ENCODE peak calls at places on chromosome 5, in nine cellular contexts. One of them, this sample, is unnamed. For H3K4me1, the result is how much of the 10 kb centered on the place peaks cover.

GRCh38 chr5:116544542-116545241 is 29.9 kb downstream of the SEMA6A start:
- DNase-seq in body of pancreas: peak
- DNase-seq in GM23248: no peak
- DNase-seq in effector memory CD4-positive, alpha-beta T cell: no peak
- DNase-seq in CD4-positive, CD25-positive, alpha-beta regulatory T cell: no peak
- DNase-seq in HAP-1: no peak
- DNase-seq in ascending aorta: no peak
- DNase-seq in GM23338: no peak
- DNase-seq in astrocyte: no peak
- DNase-seq in this sample: no peak

GRCh38 chr5:141514330-141515111 is 25.6 kb downstream of the PCDHGC5 start:
- DNase-seq in body of pancreas: no peak
- DNase-seq in GM23248: peak
- DNase-seq in effector memory CD4-positive, alpha-beta T cell: no peak
- DNase-seq in CD4-positive, CD25-positive, alpha-beta regulatory T cell: no peak
- DNase-seq in HAP-1: no peak
- DNase-seq in ascending aorta: no peak
- DNase-seq in GM23338: peak
- DNase-seq in astrocyte: peak
- DNase-seq in this sample: no peak

GRCh38 chr5:79845448-79846197 is 145.4 kb downstream of the MTX3 start:
- DNase-seq in body of pancreas: no peak
- DNase-seq in GM23248: peak
- DNase-seq in effector memory CD4-positive, alpha-beta T cell: no peak
- DNase-seq in CD4-positive, CD25-positive, alpha-beta regulatory T cell: no peak
- DNase-seq in HAP-1: no peak
- DNase-seq in ascending aorta: no peak
- DNase-seq in GM23338: no peak
- DNase-seq in astrocyte: peak
- DNase-seq in this sample: no peak

GRCh38 chr5:174523311-174524159 is 200.8 kb upstream of the MSX2 start:
- DNase-seq in body of pancreas: no peak
- DNase-seq in GM23248: no peak
- DNase-seq in effector memory CD4-positive, alpha-beta T cell: no peak
- DNase-seq in CD4-positive, CD25-positive, alpha-beta regulatory T cell: no peak
- DNase-seq in HAP-1: no peak
- DNase-seq in ascending aorta: no peak
- DNase-seq in GM23338: no peak
- DNase-seq in astrocyte: no peak
- DNase-seq in this sample: no peak

GRCh38 chr5:103801681-103802080 is 239.1 kb upstream of the NUDT12 start:
- DNase-seq in body of pancreas: no peak
- DNase-seq in GM23248: no peak
- DNase-seq in effector memory CD4-positive, alpha-beta T cell: no peak
- DNase-seq in CD4-positive, CD25-positive, alpha-beta regulatory T cell: no peak
- DNase-seq in HAP-1: no peak
- DNase-seq in ascending aorta: no peak
- DNase-seq in GM23338: no peak
- DNase-seq in astrocyte: peak
- DNase-seq in this sample: no peak

GRCh38 chr5:146680846-146681585 is 165.0 kb upstream of the GPR151 start:
- DNase-seq in body of pancreas: no peak
- DNase-seq in GM23248: peak
- DNase-seq in effector memory CD4-positive, alpha-beta T cell: no peak
- DNase-seq in CD4-positive, CD25-positive, alpha-beta regulatory T cell: no peak
- DNase-seq in HAP-1: no peak
- DNase-seq in ascending aorta: no peak
- DNase-seq in GM23338: no peak
- DNase-seq in astrocyte: no peak
- DNase-seq in this sample: no peak

GRCh38 chr5:2223303-2223702 is 340.6 kb upstream of the IRX4 start:
- DNase-seq in body of pancreas: no peak
- DNase-seq in GM23248: peak
- DNase-seq in effector memory CD4-positive, alpha-beta T cell: no peak
- DNase-seq in CD4-positive, CD25-positive, alpha-beta regulatory T cell: no peak
- DNase-seq in HAP-1: no peak
- DNase-seq in ascending aorta: no peak
- DNase-seq in GM23338: no peak
- DNase-seq in astrocyte: no peak
- DNase-seq in this sample: no peak

GRCh38 chr5:10527281-10527950 is 36.5 kb upstream of the ANKRD33B start:
- DNase-seq in body of pancreas: no peak
- DNase-seq in GM23248: peak
- DNase-seq in effector memory CD4-positive, alpha-beta T cell: no peak
- DNase-seq in CD4-positive, CD25-positive, alpha-beta regulatory T cell: no peak
- DNase-seq in HAP-1: no peak
- DNase-seq in ascending aorta: no peak
- DNase-seq in GM23338: no peak
- DNase-seq in astrocyte: peak
- DNase-seq in this sample: no peak

DNA sequence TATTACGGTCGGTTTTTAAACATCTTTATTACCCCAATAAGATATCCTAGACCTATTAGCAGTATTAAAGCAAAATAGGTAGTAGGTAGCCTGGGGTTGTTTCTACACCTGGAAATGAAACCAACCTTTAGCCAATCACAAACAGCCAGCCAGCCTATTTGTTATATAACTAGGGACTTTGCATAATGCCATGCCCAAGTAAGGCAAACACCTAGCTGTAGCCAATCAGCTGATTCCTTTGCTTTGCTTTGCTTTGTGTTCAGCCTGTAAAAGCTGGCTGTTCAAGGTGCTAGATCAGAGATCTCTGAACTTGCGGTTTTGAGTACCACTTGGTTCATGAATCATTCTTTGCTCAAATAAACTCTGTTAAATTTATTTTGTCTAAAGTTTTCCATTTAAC is 46.5 kb upstream of the SETD9 start:
- DNase-seq in body of pancreas: no peak
- DNase-seq in GM23248: no peak
- DNase-seq in effector memory CD4-positive, alpha-beta T cell: no peak
- DNase-seq in CD4-positive, CD25-positive, alpha-beta regulatory T cell: no peak
- DNase-seq in HAP-1: no peak
- DNase-seq in ascending aorta: no peak
- DNase-seq in GM23338: no peak
- DNase-seq in astrocyte: no peak
- DNase-seq in this sample: no peak
- H3K4me1 ChIP-seq in body of pancreas: under half
- H3K4me1 ChIP-seq in GM23248: under half
- H3K4me1 ChIP-seq in effector memory CD4-positive, alpha-beta T cell: under half
- H3K4me1 ChIP-seq in CD4-positive, CD25-positive, alpha-beta regulatory T cell: under half
- H3K4me1 ChIP-seq in HAP-1: under half
- H3K4me1 ChIP-seq in ascending aorta: under half
- H3K4me1 ChIP-seq in GM23338: under half
- H3K4me1 ChIP-seq in astrocyte: under half
- H3K4me1 ChIP-seq in this sample: under half

GRCh38 chr5:95861858-95862561 is 39.5 kb upstream of the GLRX start:
- DNase-seq in body of pancreas: no peak
- DNase-seq in GM23248: peak
- DNase-seq in effector memory CD4-positive, alpha-beta T cell: no peak
- DNase-seq in CD4-positive, CD25-positive, alpha-beta regulatory T cell: no peak
- DNase-seq in HAP-1: no peak
- DNase-seq in ascending aorta: no peak
- DNase-seq in GM23338: no peak
- DNase-seq in astrocyte: peak
- DNase-seq in this sample: no peak
- H3K4me1 ChIP-seq in body of pancreas: half or more
- H3K4me1 ChIP-seq in GM23248: half or more
- H3K4me1 ChIP-seq in effector memory CD4-positive, alpha-beta T cell: under half
- H3K4me1 ChIP-seq in CD4-positive, CD25-positive, alpha-beta regulatory T cell: under half
- H3K4me1 ChIP-seq in HAP-1: under half
- H3K4me1 ChIP-seq in ascending aorta: under half
- H3K4me1 ChIP-seq in GM23338: under half
- H3K4me1 ChIP-seq in astrocyte: half or more
- H3K4me1 ChIP-seq in this sample: under half

GRCh38 chr5:117667105-117667504 is 1092.5 kb upstream of the SEMA6A start:
- DNase-seq in body of pancreas: no peak
- DNase-seq in GM23248: no peak
- DNase-seq in effector memory CD4-positive, alpha-beta T cell: no peak
- DNase-seq in CD4-positive, CD25-positive, alpha-beta regulatory T cell: no peak
- DNase-seq in HAP-1: no peak
- DNase-seq in ascending aorta: no peak
- DNase-seq in GM23338: peak
- DNase-seq in astrocyte: no peak
- DNase-seq in this sample: no peak

DNA sequence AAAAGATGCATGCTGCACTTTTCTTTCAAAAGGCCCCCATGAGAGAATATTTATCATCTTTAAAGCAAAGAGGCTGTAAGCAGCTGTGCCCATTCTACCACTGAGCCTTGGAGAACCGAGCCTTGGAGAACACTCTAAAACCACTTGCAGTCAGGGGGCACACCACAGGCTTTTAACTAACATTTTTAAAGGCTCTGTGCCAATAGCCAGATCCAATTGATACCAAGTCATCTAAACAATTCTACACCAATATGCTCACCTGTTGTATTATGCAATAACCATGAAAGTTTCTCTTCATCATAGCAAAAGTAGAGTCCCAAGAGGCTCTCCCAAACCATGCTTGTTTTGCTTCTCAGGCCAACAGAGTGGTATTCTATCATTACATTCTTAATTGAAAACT is 1090.5 kb upstream of the SEMA6A start:
- DNase-seq in body of pancreas: no peak
- DNase-seq in GM23248: no peak
- DNase-seq in effector memory CD4-positive, alpha-beta T cell: no peak
- DNase-seq in CD4-positive, CD25-positive, alpha-beta regulatory T cell: no peak
- DNase-seq in HAP-1: no peak
- DNase-seq in ascending aorta: no peak
- DNase-seq in GM23338: no peak
- DNase-seq in astrocyte: no peak
- DNase-seq in this sample: no peak
- H3K4me1 ChIP-seq in body of pancreas: under half
- H3K4me1 ChIP-seq in GM23248: under half
- H3K4me1 ChIP-seq in effector memory CD4-positive, alpha-beta T cell: under half
- H3K4me1 ChIP-seq in CD4-positive, CD25-positive, alpha-beta regulatory T cell: under half
- H3K4me1 ChIP-seq in HAP-1: under half
- H3K4me1 ChIP-seq in ascending aorta: under half
- H3K4me1 ChIP-seq in GM23338: under half
- H3K4me1 ChIP-seq in astrocyte: under half
- H3K4me1 ChIP-seq in this sample: under half

GRCh38 chr5:72854419-72854818 is 38.0 kb downstream of the TNPO1 start:
- DNase-seq in body of pancreas: no peak
- DNase-seq in GM23248: peak
- DNase-seq in effector memory CD4-positive, alpha-beta T cell: no peak
- DNase-seq in CD4-positive, CD25-positive, alpha-beta regulatory T cell: no peak
- DNase-seq in HAP-1: no peak
- DNase-seq in ascending aorta: no peak
- DNase-seq in GM23338: no peak
- DNase-seq in astrocyte: no peak
- DNase-seq in this sample: no peak
- H3K4me1 ChIP-seq in body of pancreas: under half
- H3K4me1 ChIP-seq in GM23248: under half
- H3K4me1 ChIP-seq in effector memory CD4-positive, alpha-beta T cell: under half
- H3K4me1 ChIP-seq in CD4-positive, CD25-positive, alpha-beta regulatory T cell: under half
- H3K4me1 ChIP-seq in HAP-1: under half
- H3K4me1 ChIP-seq in ascending aorta: under half
- H3K4me1 ChIP-seq in GM23338: under half
- H3K4me1 ChIP-seq in astrocyte: under half
- H3K4me1 ChIP-seq in this sample: under half

GRCh38 chr5:92070786-92071185 is 687.7 kb upstream of the ARRDC3 start:
- DNase-seq in body of pancreas: no peak
- DNase-seq in GM23248: no peak
- DNase-seq in effector memory CD4-positive, alpha-beta T cell: no peak
- DNase-seq in CD4-positive, CD25-positive, alpha-beta regulatory T cell: no peak
- DNase-seq in HAP-1: no peak
- DNase-seq in ascending aorta: no peak
- DNase-seq in GM23338: no peak
- DNase-seq in astrocyte: no peak
- DNase-seq in this sample: no peak

DNA sequence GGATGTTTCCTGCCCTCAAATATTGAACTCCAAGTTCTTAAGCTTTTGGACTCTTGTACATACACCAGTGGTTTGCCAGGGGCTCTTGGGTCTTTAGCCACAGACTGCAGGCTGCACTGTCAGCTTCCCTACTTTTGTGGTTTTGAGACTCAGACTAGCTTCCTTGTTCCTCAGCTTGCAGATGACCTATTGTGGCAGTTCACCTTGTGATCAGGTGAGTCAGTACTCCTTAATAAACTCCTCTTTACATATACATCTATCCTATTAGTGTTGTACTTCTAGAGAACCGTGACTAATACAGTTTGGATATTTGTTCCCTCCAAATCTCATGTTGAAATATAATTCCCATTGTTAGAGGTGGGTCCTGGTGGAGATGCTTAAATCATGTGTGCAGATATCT is 681.9 kb upstream of the ARRDC3 start:
- DNase-seq in body of pancreas: no peak
- DNase-seq in GM23248: no peak
- DNase-seq in effector memory CD4-positive, alpha-beta T cell: no peak
- DNase-seq in CD4-positive, CD25-positive, alpha-beta regulatory T cell: no peak
- DNase-seq in HAP-1: no peak
- DNase-seq in ascending aorta: no peak
- DNase-seq in GM23338: no peak
- DNase-seq in astrocyte: no peak
- DNase-seq in this sample: no peak
- H3K4me1 ChIP-seq in body of pancreas: under half
- H3K4me1 ChIP-seq in GM23248: under half
- H3K4me1 ChIP-seq in effector memory CD4-positive, alpha-beta T cell: under half
- H3K4me1 ChIP-seq in CD4-positive, CD25-positive, alpha-beta regulatory T cell: under half
- H3K4me1 ChIP-seq in HAP-1: under half
- H3K4me1 ChIP-seq in ascending aorta: under half
- H3K4me1 ChIP-seq in GM23338: under half
- H3K4me1 ChIP-seq in astrocyte: under half
- H3K4me1 ChIP-seq in this sample: under half

GRCh38 chr5:96196407-96196806 is 234.8 kb upstream of the ELL2 start:
- DNase-seq in body of pancreas: no peak
- DNase-seq in GM23248: no peak
- DNase-seq in effector memory CD4-positive, alpha-beta T cell: no peak
- DNase-seq in CD4-positive, CD25-positive, alpha-beta regulatory T cell: no peak
- DNase-seq in HAP-1: no peak
- DNase-seq in ascending aorta: no peak
- DNase-seq in GM23338: no peak
- DNase-seq in astrocyte: no peak
- DNase-seq in this sample: no peak

GRCh38 chr5:96195053-96195452 is 233.4 kb upstream of the ELL2 start:
- DNase-seq in body of pancreas: no peak
- DNase-seq in GM23248: peak
- DNase-seq in effector memory CD4-positive, alpha-beta T cell: no peak
- DNase-seq in CD4-positive, CD25-positive, alpha-beta regulatory T cell: no peak
- DNase-seq in HAP-1: no peak
- DNase-seq in ascending aorta: no peak
- DNase-seq in GM23338: no peak
- DNase-seq in astrocyte: peak
- DNase-seq in this sample: no peak

GRCh38 chr5:96197359-96197758 is 235.7 kb downstream of the PCSK1 start:
- DNase-seq in body of pancreas: no peak
- DNase-seq in GM23248: no peak
- DNase-seq in effector memory CD4-positive, alpha-beta T cell: no peak
- DNase-seq in CD4-positive, CD25-positive, alpha-beta regulatory T cell: no peak
- DNase-seq in HAP-1: no peak
- DNase-seq in ascending aorta: no peak
- DNase-seq in GM23338: no peak
- DNase-seq in astrocyte: no peak
- DNase-seq in this sample: no peak

GRCh38 chr5:96198673-96199072 is 234.4 kb downstream of the PCSK1 start:
- DNase-seq in body of pancreas: no peak
- DNase-seq in GM23248: no peak
- DNase-seq in effector memory CD4-positive, alpha-beta T cell: no peak
- DNase-seq in CD4-positive, CD25-positive, alpha-beta regulatory T cell: no peak
- DNase-seq in HAP-1: no peak
- DNase-seq in ascending aorta: no peak
- DNase-seq in GM23338: no peak
- DNase-seq in astrocyte: peak
- DNase-seq in this sample: no peak

GRCh38 chr5:96196890-96197289 is 235.2 kb upstream of the ELL2 start:
- DNase-seq in body of pancreas: no peak
- DNase-seq in GM23248: peak
- DNase-seq in effector memory CD4-positive, alpha-beta T cell: no peak
- DNase-seq in CD4-positive, CD25-positive, alpha-beta regulatory T cell: no peak
- DNase-seq in HAP-1: no peak
- DNase-seq in ascending aorta: no peak
- DNase-seq in GM23338: no peak
- DNase-seq in astrocyte: no peak
- DNase-seq in this sample: no peak
- H3K4me1 ChIP-seq in body of pancreas: half or more
- H3K4me1 ChIP-seq in GM23248: under half
- H3K4me1 ChIP-seq in effector memory CD4-positive, alpha-beta T cell: under half
- H3K4me1 ChIP-seq in CD4-positive, CD25-positive, alpha-beta regulatory T cell: under half
- H3K4me1 ChIP-seq in HAP-1: under half
- H3K4me1 ChIP-seq in ascending aorta: under half
- H3K4me1 ChIP-seq in GM23338: under half
- H3K4me1 ChIP-seq in astrocyte: under half
- H3K4me1 ChIP-seq in this sample: under half